ENCODE peak calls at places on chromosomes 1 and 21, in ten cellular contexts. S is A549, M is transverse colon, G is sigmoid colon, X is ovary, A is suprapubic skin, D is stomach, Y is K562, E is tibial nerve, N is GM12878. K is an unnamed sample.

GRCh38 chr1:155978973-155979429 is 654 bp upstream of the ARHGEF2 start:
- DNase-seq in S (no peak), M (peak; percentile 47), G (peak; percentile 73), X (no peak), A (no peak), D (no peak), Y (peak; percentile 60), E (no peak), N (no peak), K (no peak)

GRCh38 chr1:155424091-155424490 is 103.4 kb downstream of the RUSC1 start:
- DNase-seq in S (no peak), M (no peak), G (no peak), X (no peak), A (no peak), D (no peak), Y (no peak), E (no peak), N (no peak), K (no peak)

GRCh38 chr1:20211511-20211931 is 25.2 kb upstream of the PLA2G2C start:
- DNase-seq in S (peak; percentile 31), M (peak; percentile 62), G (no peak), X (peak; percentile 37), A (no peak), D (no peak), Y (no peak), E (no peak), N (no peak), K (no peak)

GRCh38 chr21:33403786-33404571 is 766 bp downstream of the IFNGR2 start:
- DNase-seq in S (no peak), M (peak; percentile 66), G (peak; percentile 83), X (peak; percentile 67), A (peak; percentile 84), D (peak; percentile 62), Y (peak; percentile 65), E (no peak), N (no peak), K (peak; percentile 92)

GRCh38 chr1:87333692-87334347 is 5.1 kb downstream of the LMO4 start:
- DNase-seq in S (no peak), M (no peak), G (no peak), X (no peak), A (no peak), D (no peak), Y (no peak), E (no peak), N (no peak), K (no peak)

GRCh38 chr1:119139393-119139792 is 1.1 kb downstream of the WARS2 start:
- DNase-seq in S (no peak), M (no peak), G (no peak), X (no peak), A (no peak), D (no peak), Y (no peak), E (no peak), N (peak; percentile 44), K (no peak)

GRCh38 chr1:9657521-9658032 is 6.0 kb downstream of the PIK3CD start:
- DNase-seq in S (no peak), M (no peak), G (no peak), X (no peak), A (no peak), D (no peak), Y (peak; percentile 86), E (no peak), N (no peak), K (no peak)

GRCh38 chr1:94434339-94435092 is 16.3 kb downstream of the ABCD3 start:
- DNase-seq in S (no peak), M (no peak), G (no peak), X (no peak), A (no peak), D (no peak), Y (no peak), E (no peak), N (no peak), K (no peak)

GRCh38 chr1:243267346-243268283 is 11.8 kb downstream of the SDCCAG8 start:
- DNase-seq in S (no peak), M (no peak), G (no peak), X (no peak), A (no peak), D (no peak), Y (no peak), E (no peak), N (no peak), K (no peak)

GRCh38 chr1:46757956-46758304 is 39.0 kb upstream of the EFCAB14 start:
- DNase-seq in S (no peak), M (no peak), G (no peak), X (no peak), A (no peak), D (no peak), Y (no peak), E (no peak), N (no peak), K (no peak)

GRCh38 chr1:104392552-104392951 is 642.9 kb downstream of the AMY1C start:
- DNase-seq in S (no peak), M (no peak), G (no peak), X (no peak), A (no peak), D (no peak), Y (no peak), E (no peak), N (no peak), K (no peak)
- TF ChIP-seq POLR2A in S (no peak), M (no peak), G (no peak), X (no peak), A (no peak), D (no peak), Y (no peak), E (no peak), N (no peak), K (no peak)

GRCh38 chr1:158002022-158002629 is 8.7 kb downstream of the KIRREL1 start:
- DNase-seq in S (no peak), M (no peak), G (no peak), X (no peak), A (no peak), D (no peak), Y (no peak), E (no peak), N (no peak), K (no peak)

GRCh38 chr1:158005249-158005648 is 11.8 kb downstream of the KIRREL1 start:
- DNase-seq in S (no peak), M (no peak), G (no peak), X (no peak), A (no peak), D (no peak), Y (no peak), E (no peak), N (no peak), K (no peak)

GRCh38 chr1:158007180-158007579 is 13.7 kb downstream of the KIRREL1 start:
- DNase-seq in S (no peak), M (no peak), G (no peak), X (no peak), A (no peak), D (no peak), Y (no peak), E (no peak), N (no peak), K (no peak)

GRCh38 chr1:158002630-158003408 is 9.4 kb downstream of the KIRREL1 start:
- DNase-seq in S (no peak), M (no peak), G (no peak), X (no peak), A (no peak), D (no peak), Y (no peak), E (no peak), N (no peak), K (no peak)

GRCh38 chr1:158003409-158003805 is 10.0 kb downstream of the KIRREL1 start:
- DNase-seq in S (no peak), M (no peak), G (no peak), X (no peak), A (no peak), D (no peak), Y (no peak), E (no peak), N (no peak), K (no peak)
- H3K4me1 ChIP-seq in S (peaks cover 91% of the 10 kb centered on the region), M (peaks cover 35% of the 10 kb centered on the region), G (peaks cover 97% of the 10 kb centered on the region), X (peaks cover 61% of the 10 kb centered on the region), A (peaks cover 52% of the 10 kb centered on the region), D (peaks cover 92% of the 10 kb centered on the region), Y (no peaks in the 10 kb centered on the region), E (peaks cover 66% of the 10 kb centered on the region), N (no peaks in the 10 kb centered on the region), K (peaks cover 98% of the 10 kb centered on the region)

GRCh38 chr1:211324992-211325775 is 1.4 kb upstream of the TRAF5 start:
- DNase-seq in S (no peak), M (no peak), G (no peak), X (no peak), A (no peak), D (no peak), Y (no peak), E (no peak), N (no peak), K (no peak)

GRCh38 chr1:211326140-211326527 is 499 bp upstream of the TRAF5 start:
- DNase-seq in S (no peak), M (no peak), G (no peak), X (no peak), A (no peak), D (no peak), Y (no peak), E (no peak), N (no peak), K (no peak)

GRCh38 chr1:211320980-211321379 is 5.7 kb upstream of the TRAF5 start:
- DNase-seq in S (no peak), M (no peak), G (no peak), X (no peak), A (no peak), D (no peak), Y (no peak), E (no peak), N (no peak), K (no peak)

GRCh38 chr1:211326528-211327340 is at the start of gene TRAF5:
- DNase-seq in S (peak; percentile 37), M (peak; percentile 70), G (peak; percentile 76), X (peak; percentile 45), A (no peak), D (peak; percentile 58), Y (peak; percentile 68), E (no peak), N (no peak), K (no peak)

GRCh38 chr1:211323156-211324063 is 3.2 kb upstream of the TRAF5 start:
- DNase-seq in S (peak; percentile 72), M (peak; percentile 68), G (no peak), X (no peak), A (no peak), D (peak; percentile 70), Y (peak; percentile 74), E (no peak), N (no peak), K (no peak)
- TF ChIP-seq EP300 in S (no peak), M (no peak), G (no peak), X (no peak), A (no peak), D (no peak), Y (no peak), E (no peak), N (no peak), K (no peak)

DNA sequence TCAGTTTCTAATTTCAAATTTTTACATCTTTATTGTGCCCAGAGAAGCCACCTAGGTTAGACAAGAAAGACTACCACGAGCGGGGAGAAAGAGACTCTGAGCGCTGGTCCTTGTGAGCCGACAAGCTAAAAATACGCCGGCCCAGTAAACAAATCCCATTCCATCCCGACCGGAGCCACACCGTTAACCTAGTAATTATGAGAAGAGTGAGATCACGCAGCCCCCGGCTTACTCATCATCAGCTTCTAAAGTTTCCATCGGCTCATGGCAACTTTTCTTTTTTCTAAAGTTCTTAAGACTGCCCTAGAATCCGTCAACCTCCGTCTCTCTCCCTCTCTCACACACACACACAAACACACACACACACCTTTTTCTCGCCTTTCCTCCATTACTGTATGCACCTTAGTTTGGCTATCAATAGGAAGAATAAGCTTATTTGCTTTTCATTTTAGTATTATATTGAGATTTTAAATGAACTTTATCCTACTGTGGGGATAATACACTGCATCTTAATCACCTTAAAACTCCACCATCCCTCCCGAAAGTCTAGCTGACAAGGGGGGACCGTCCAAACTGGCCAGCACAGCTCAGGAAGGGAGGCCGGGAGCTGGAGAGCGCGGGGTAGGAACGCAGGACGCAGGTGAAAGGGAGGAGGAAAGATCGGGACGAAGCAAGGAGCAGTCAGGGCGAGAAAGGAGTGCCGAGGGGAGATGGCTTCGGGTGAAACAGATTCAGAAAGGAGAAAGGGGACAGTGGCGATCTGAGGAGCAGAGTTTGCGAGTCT is 730 bp downstream of the OTUD7B start:
- DNase-seq in S (peak; percentile 35), M (peak; percentile 36), G (peak; percentile 85), X (peak; percentile 51), A (peak; percentile 75), D (peak; percentile 43), Y (peak; percentile 38), E (no peak), N (no peak), K (no peak)
- TF ChIP-seq POLR2A in S (no peak), M (no peak), G (no peak), X (no peak), A (no peak), D (no peak), Y (no peak), E (no peak), N (no peak), K (no peak)

K was measured in esophagus muscularis mucosa.